ENCODE peak calls at places on chromosomes 4 and X, in seven cellular contexts. One of them, this sample, is unnamed.
A peak's percentile ranks its signal among the peaks of the same experiment; 100 is the strongest.

GRCh38 chr4:78120144-78120880 is 63.2 kb downstream of the FRAS1 start:
- DNase-seq in H1: no peak
- DNase-seq in spleen: no peak
- DNase-seq in HCT116: no peak
- DNase-seq in transverse colon: no peak
- DNase-seq in sigmoid colon: no peak
- DNase-seq in suprapubic skin: no peak
- DNase-seq in this sample: no peak

GRCh38 chr4:169033660-169034059 is 23.6 kb upstream of the CBR4 start:
- DNase-seq in H1: no peak
- DNase-seq in spleen: no peak
- DNase-seq in HCT116: peak; percentile 62
- DNase-seq in transverse colon: no peak
- DNase-seq in sigmoid colon: no peak
- DNase-seq in suprapubic skin: no peak
- DNase-seq in this sample: no peak

GRCh38 chr4:1245481-1246051 is 3.4 kb downstream of the CTBP1 start:
- DNase-seq in H1: no peak
- DNase-seq in spleen: peak; percentile 79
- DNase-seq in HCT116: no peak
- DNase-seq in transverse colon: peak; percentile 6
- DNase-seq in sigmoid colon: no peak
- DNase-seq in suprapubic skin: peak; percentile 59
- DNase-seq in this sample: no peak

GRCh38 chr4:93373893-93374860 is 454.4 kb upstream of the ATOH1 start:
- DNase-seq in H1: no peak
- DNase-seq in spleen: no peak
- DNase-seq in HCT116: no peak
- DNase-seq in transverse colon: no peak
- DNase-seq in sigmoid colon: no peak
- DNase-seq in suprapubic skin: no peak
- DNase-seq in this sample: no peak

GRCh38 chrX:144637731-144638130 is 609.6 kb upstream of the SPANXN1 start:
- DNase-seq in H1: no peak
- DNase-seq in spleen: no peak
- DNase-seq in HCT116: no peak
- DNase-seq in transverse colon: no peak
- DNase-seq in sigmoid colon: no peak
- DNase-seq in suprapubic skin: no peak
- DNase-seq in this sample: no peak

GRCh38 chr4:24625091-24625490 is 40.7 kb upstream of the DHX15 start:
- DNase-seq in H1: no peak
- DNase-seq in spleen: no peak
- DNase-seq in HCT116: no peak
- DNase-seq in transverse colon: no peak
- DNase-seq in sigmoid colon: no peak
- DNase-seq in suprapubic skin: no peak
- DNase-seq in this sample: no peak

GRCh38 chrX:100745806-100746537 is 14.1 kb upstream of the SYTL4 start:
- DNase-seq in H1: no peak
- DNase-seq in spleen: no peak
- DNase-seq in HCT116: no peak
- DNase-seq in transverse colon: peak; percentile 60
- DNase-seq in sigmoid colon: peak; percentile 65
- DNase-seq in suprapubic skin: no peak
- DNase-seq in this sample: no peak

GRCh38 chr4:1003271-1004070 is 8.0 kb upstream of the FGFRL1 start:
- DNase-seq in H1: no peak
- DNase-seq in spleen: no peak
- DNase-seq in HCT116: no peak
- DNase-seq in transverse colon: no peak
- DNase-seq in sigmoid colon: no peak
- DNase-seq in suprapubic skin: no peak
- DNase-seq in this sample: no peak

GRCh38 chr4:154329268-154329858 is 162.2 kb downstream of the DCHS2 start:
- DNase-seq in H1: no peak
- DNase-seq in spleen: no peak
- DNase-seq in HCT116: no peak
- DNase-seq in transverse colon: no peak
- DNase-seq in sigmoid colon: no peak
- DNase-seq in suprapubic skin: no peak
- DNase-seq in this sample: no peak

GRCh38 chr4:127586922-127587571 is 45.7 kb upstream of the INTU start:
- DNase-seq in H1: no peak
- DNase-seq in spleen: no peak
- DNase-seq in HCT116: peak; percentile 38
- DNase-seq in transverse colon: no peak
- DNase-seq in sigmoid colon: no peak
- DNase-seq in suprapubic skin: no peak
- DNase-seq in this sample: no peak

GRCh38 chrX:138709886-138710285 is 1.6 kb downstream of the FGF13 start:
- DNase-seq in H1: no peak
- DNase-seq in spleen: no peak
- DNase-seq in HCT116: no peak
- DNase-seq in transverse colon: no peak
- DNase-seq in sigmoid colon: no peak
- DNase-seq in suprapubic skin: no peak
- DNase-seq in this sample: no peak

GRCh38 chr4:150126880-150127236 is 48.6 kb downstream of the DCLK2 start:
- DNase-seq in H1: no peak
- DNase-seq in spleen: no peak
- DNase-seq in HCT116: no peak
- DNase-seq in transverse colon: no peak
- DNase-seq in sigmoid colon: no peak
- DNase-seq in suprapubic skin: no peak
- DNase-seq in this sample: no peak

GRCh38 chr4:84697159-84697558 is 114.2 kb downstream of the CDS1 start:
- DNase-seq in H1: no peak
- DNase-seq in spleen: no peak
- DNase-seq in HCT116: no peak
- DNase-seq in transverse colon: no peak
- DNase-seq in sigmoid colon: no peak
- DNase-seq in suprapubic skin: no peak
- DNase-seq in this sample: no peak

GRCh38 chrX:47078129-47079043 is at the start of gene RGN:
- DNase-seq in H1: no peak
- DNase-seq in spleen: no peak
- DNase-seq in HCT116: no peak
- DNase-seq in transverse colon: no peak
- DNase-seq in sigmoid colon: no peak
- DNase-seq in suprapubic skin: no peak
- DNase-seq in this sample: no peak

GRCh38 chrX:63475200-63475599 is 124.1 kb upstream of the SPIN4 start:
- DNase-seq in H1: no peak
- DNase-seq in spleen: no peak
- DNase-seq in HCT116: peak; percentile 1
- DNase-seq in transverse colon: no peak
- DNase-seq in sigmoid colon: no peak
- DNase-seq in suprapubic skin: no peak
- DNase-seq in this sample: no peak

GRCh38 chr4:39555472-39555871 is 28.2 kb upstream of the UGDH start:
- DNase-seq in H1: no peak
- DNase-seq in spleen: no peak
- DNase-seq in HCT116: no peak
- DNase-seq in transverse colon: no peak
- DNase-seq in sigmoid colon: no peak
- DNase-seq in suprapubic skin: no peak
- DNase-seq in this sample: no peak

GRCh38 chrX:154019633-154020499 is at the start of gene IRAK1:
- DNase-seq in H1: no peak
- DNase-seq in spleen: peak; percentile 92
- DNase-seq in HCT116: no peak
- DNase-seq in transverse colon: peak; percentile 67
- DNase-seq in sigmoid colon: no peak
- DNase-seq in suprapubic skin: no peak
- DNase-seq in this sample: no peak
- TF ChIP-seq POLR2A in H1: no peak
- TF ChIP-seq POLR2A in spleen: no peak
- TF ChIP-seq POLR2A in HCT116: peak; percentile 43
- TF ChIP-seq POLR2A in transverse colon: peak; percentile 39
- TF ChIP-seq POLR2A in sigmoid colon: no peak
- TF ChIP-seq POLR2A in suprapubic skin: no peak
- TF ChIP-seq POLR2A in this sample: peak; percentile 38

DNA sequence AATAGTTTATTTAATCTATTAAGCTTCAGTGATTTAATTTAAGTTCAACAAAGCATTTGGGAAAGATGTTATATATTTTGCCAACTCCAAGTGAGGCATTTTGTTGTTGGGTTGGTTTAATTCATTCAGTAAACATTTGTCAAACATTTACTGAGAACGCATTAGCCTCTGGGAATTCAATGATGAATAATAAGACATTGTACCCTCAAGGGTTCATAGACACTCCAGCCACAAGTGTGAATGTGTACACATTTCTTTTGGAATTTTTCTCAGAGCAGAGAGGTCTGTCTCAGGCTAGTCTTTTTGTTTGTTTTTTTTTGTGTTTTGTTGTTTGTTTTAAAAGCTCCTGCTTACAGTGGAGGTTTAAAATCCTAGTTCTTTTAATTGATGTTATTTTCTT is 203.9 kb downstream of the SOWAHB start:
- DNase-seq in H1: no peak
- DNase-seq in spleen: no peak
- DNase-seq in HCT116: no peak
- DNase-seq in transverse colon: no peak
- DNase-seq in sigmoid colon: no peak
- DNase-seq in suprapubic skin: no peak
- DNase-seq in this sample: no peak
- H3K4me1 ChIP-seq in H1: peaks cover 23% of the 10 kb centered on the region
- H3K4me1 ChIP-seq in spleen: peaks cover 13% of the 10 kb centered on the region
- H3K4me1 ChIP-seq in HCT116: peaks cover 6% of the 10 kb centered on the region
- H3K4me1 ChIP-seq in transverse colon: peaks cover 55% of the 10 kb centered on the region
- H3K4me1 ChIP-seq in sigmoid colon: peaks cover 22% of the 10 kb centered on the region
- H3K4me1 ChIP-seq in suprapubic skin: peaks cover 18% of the 10 kb centered on the region
- H3K4me1 ChIP-seq in this sample: peaks cover 17% of the 10 kb centered on the region

GRCh38 chr4:156931267-156931666 is 40.3 kb downstream of the PDGFC start:
- DNase-seq in H1: no peak
- DNase-seq in spleen: no peak
- DNase-seq in HCT116: peak; percentile 95
- DNase-seq in transverse colon: peak; percentile 14
- DNase-seq in sigmoid colon: no peak
- DNase-seq in suprapubic skin: no peak
- DNase-seq in this sample: no peak
- TF ChIP-seq POLR2AphosphoS5 in H1: no peak
- TF ChIP-seq POLR2AphosphoS5 in spleen: no peak
- TF ChIP-seq POLR2AphosphoS5 in HCT116: peak; percentile 85
- TF ChIP-seq POLR2AphosphoS5 in transverse colon: no peak
- TF ChIP-seq POLR2AphosphoS5 in sigmoid colon: no peak
- TF ChIP-seq POLR2AphosphoS5 in suprapubic skin: peak; percentile 30
- TF ChIP-seq POLR2AphosphoS5 in this sample: peak; percentile 25

GRCh38 chrX:154096140-154097002 is 1.1 kb downstream of the MECP2 start:
- DNase-seq in H1: no peak
- DNase-seq in spleen: no peak
- DNase-seq in HCT116: no peak
- DNase-seq in transverse colon: no peak
- DNase-seq in sigmoid colon: no peak
- DNase-seq in suprapubic skin: no peak
- DNase-seq in this sample: no peak
- TF ChIP-seq POLR2A in H1: no peak
- TF ChIP-seq POLR2A in spleen: no peak
- TF ChIP-seq POLR2A in HCT116: no peak
- TF ChIP-seq POLR2A in transverse colon: no peak
- TF ChIP-seq POLR2A in sigmoid colon: no peak
- TF ChIP-seq POLR2A in suprapubic skin: no peak
- TF ChIP-seq POLR2A in this sample: no peak

DNA sequence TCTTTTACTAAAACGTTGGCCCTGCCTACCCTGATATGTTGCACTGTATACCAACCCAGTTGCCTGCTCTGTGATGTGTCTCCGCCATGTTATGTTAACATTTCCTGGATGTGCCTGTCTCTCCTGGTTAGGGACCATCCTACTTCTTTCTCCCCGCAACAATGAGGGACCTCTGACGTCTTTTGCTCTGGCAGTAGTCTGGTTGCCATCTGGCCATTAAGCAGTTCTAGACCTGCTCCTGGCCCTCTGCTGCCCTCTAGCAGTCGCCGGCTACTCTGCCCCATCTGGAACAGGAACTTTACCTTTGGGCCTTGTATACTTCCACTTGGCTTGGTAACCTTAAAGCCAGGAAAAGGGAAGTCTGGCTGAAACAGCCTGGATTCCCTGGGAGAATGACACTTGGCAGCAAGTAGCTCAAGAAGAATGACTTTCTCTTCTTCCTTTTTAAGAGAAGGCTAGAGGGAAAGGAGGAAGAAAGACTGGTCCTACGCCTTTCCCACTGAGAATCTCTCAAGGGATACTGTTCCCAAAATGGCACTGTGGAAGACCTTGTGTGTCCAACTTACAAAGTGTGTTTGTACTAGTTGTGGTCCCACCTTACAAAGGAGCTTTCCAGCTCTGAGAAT is 63.5 kb downstream of the GPC3 start:
- DNase-seq in H1: peak; percentile 38
- DNase-seq in spleen: no peak
- DNase-seq in HCT116: peak; percentile 50
- DNase-seq in transverse colon: peak; percentile 67
- DNase-seq in sigmoid colon: no peak
- DNase-seq in suprapubic skin: no peak
- DNase-seq in this sample: no peak
- H3K4me1 ChIP-seq in H1: peaks cover 2% of the 10 kb centered on the region
- H3K4me1 ChIP-seq in spleen: peaks cover 8% of the 10 kb centered on the region
- H3K4me1 ChIP-seq in HCT116: no peaks in the 10 kb centered on the region
- H3K4me1 ChIP-seq in transverse colon: no peaks in the 10 kb centered on the region
- H3K4me1 ChIP-seq in sigmoid colon: no peaks in the 10 kb centered on the region
- H3K4me1 ChIP-seq in suprapubic skin: no peaks in the 10 kb centered on the region
- H3K4me1 ChIP-seq in this sample: no peaks in the 10 kb centered on the region

DNA sequence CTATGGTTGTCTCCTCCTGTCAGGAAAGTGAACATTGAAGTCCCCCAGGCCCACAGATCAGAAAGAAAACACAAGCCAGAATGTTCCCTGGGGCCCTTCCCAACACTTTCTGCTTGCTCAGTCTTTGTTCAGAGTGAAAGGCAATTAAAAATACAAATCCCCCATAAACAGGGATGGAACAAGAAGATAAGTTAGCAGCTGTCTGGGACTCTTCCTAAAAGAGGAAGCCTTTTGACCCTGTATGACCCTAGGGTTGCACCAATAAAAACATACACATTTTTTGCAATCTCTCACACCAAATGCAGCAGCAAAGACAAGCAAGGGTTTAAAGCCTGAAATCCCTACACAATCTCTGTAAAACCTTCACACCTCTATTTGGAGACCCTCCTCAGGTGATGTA is 22.6 kb downstream of the IRF2 start:
- DNase-seq in H1: no peak
- DNase-seq in spleen: no peak
- DNase-seq in HCT116: no peak
- DNase-seq in transverse colon: no peak
- DNase-seq in sigmoid colon: no peak
- DNase-seq in suprapubic skin: no peak
- DNase-seq in this sample: no peak
- TF ChIP-seq POLR2AphosphoS5 in H1: no peak
- TF ChIP-seq POLR2AphosphoS5 in spleen: no peak
- TF ChIP-seq POLR2AphosphoS5 in HCT116: no peak
- TF ChIP-seq POLR2AphosphoS5 in transverse colon: no peak
- TF ChIP-seq POLR2AphosphoS5 in sigmoid colon: no peak
- TF ChIP-seq POLR2AphosphoS5 in suprapubic skin: no peak
- TF ChIP-seq POLR2AphosphoS5 in this sample: no peak